ENCODE peak calls at places on chromosomes 2 and 18, in ten cellular contexts. A is Panc1; L is Caco-2; Y is astrocyte of the hippocampus; O is H9; V is HuH-7.5; P is smooth muscle cell of the brain vasculature; Q is T-helper 2 cell; W is NCI-H510A treated with DMSO at 0.1 percent for 48 hours; U is CD8-positive, alpha-beta memory T cell. Z is an unnamed sample.

GRCh38 chr2:2269989-2270562 is 61.0 kb downstream of the MYT1L start:
- DNase-seq in W (no peak), V (no peak), U (no peak), A (no peak), Y (no peak), P (no peak), O (no peak), L (no peak), Q (no peak), Z (no peak)

GRCh38 chr2:241869087-241869961 is at the start of gene RTP5:
- DNase-seq in Q (no peak), P (no peak), A (no peak), U (no peak), W (no peak), Y (no peak), L (no peak), O (no peak), V (no peak), Z (no peak)

GRCh38 chr2:86243950-86244733 is 44.9 kb downstream of the MRPL35 start:
- DNase-seq in V (no peak), P (no peak), A (no peak), L (no peak), Y (no peak), Q (no peak), W (no peak), O (no peak), U (no peak), Z (no peak)

GRCh38 chr2:25280066-25280687 is 61.5 kb downstream of the DNMT3A start:
- DNase-seq in L (no peak), U (no peak), A (no peak), V (no peak), O (no peak), Q (no peak), W (no peak), P (no peak), Y (no peak), Z (no peak)

GRCh38 chr2:189751080-189751658 is 11.4 kb downstream of the OSGEPL1 start:
- DNase-seq in Q (no peak), P (no peak), L (peak), O (peak), A (no peak), U (peak), V (peak), W (peak), Y (peak), Z (no peak)

GRCh38 chr2:68774569-68775271 is 40.1 kb downstream of the ARHGAP25 start:
- DNase-seq in Y (no peak), A (no peak), P (no peak), L (no peak), V (no peak), U (peak), W (no peak), O (no peak), Q (no peak), Z (peak)

GRCh38 chr2:43269706-43270105 is 43.3 kb upstream of the ZFP36L2 start:
- DNase-seq in O (no peak), L (no peak), A (no peak), V (no peak), U (no peak), W (no peak), P (no peak), Q (no peak), Y (peak), Z (no peak)

GRCh38 chr2:74759991-74760390 is 73.9 kb upstream of the HK2 start:
- DNase-seq in V (no peak), O (no peak), L (no peak), A (peak), Q (no peak), W (no peak), U (no peak), Y (no peak), P (no peak), Z (no peak)

GRCh38 chr2:46914578-46915230 is 902 bp downstream of the MCFD2 start:
- DNase-seq in U (no peak), L (no peak), V (no peak), Q (no peak), O (no peak), P (no peak), Y (no peak), A (no peak), W (no peak), Z (no peak)

GRCh38 chr2:240965905-240966456 is 32.4 kb upstream of the SNED1 start:
- DNase-seq in L (no peak), Q (no peak), A (no peak), V (no peak), O (no peak), Y (no peak), W (no peak), P (no peak), U (no peak), Z (no peak)

GRCh38 chr2:215825709-215826108 is 187.6 kb downstream of the MREG start:
- DNase-seq in O (no peak), U (no peak), Q (no peak), A (no peak), Y (peak), V (no peak), W (no peak), P (no peak), L (no peak), Z (no peak)

GRCh38 chr2:32652555-32653209 is 24.8 kb downstream of the TTC27 start:
- DNase-seq in O (no peak), L (no peak), V (no peak), A (no peak), U (no peak), P (no peak), W (no peak), Q (no peak), Y (peak), Z (no peak)

GRCh38 chr2:222892321-222892720 is 31.5 kb downstream of the ACSL3 start:
- DNase-seq in U (no peak), A (no peak), Q (no peak), W (no peak), L (no peak), O (no peak), P (no peak), Y (no peak), V (no peak), Z (no peak)

GRCh38 chr2:1728821-1729220 is 15.5 kb downstream of the PXDN start:
- DNase-seq in Q (no peak), A (no peak), O (peak), V (no peak), U (no peak), W (peak), Y (peak), L (peak), P (no peak), Z (no peak)

GRCh38 chr2:110991951-110992350 is 128.8 kb upstream of the BCL2L11 start:
- DNase-seq in U (no peak), O (no peak), L (no peak), Y (no peak), A (no peak), Q (no peak), P (no peak), V (no peak), W (peak), Z (no peak)

GRCh38 chr2:105262662-105263091 is 21.1 kb downstream of the GPR45 start:
- DNase-seq in Q (no peak), U (no peak), Y (peak), O (no peak), V (no peak), W (peak), P (no peak), L (no peak), A (no peak), Z (no peak)

GRCh38 chr18:30446605-30447004 is 595.9 kb downstream of the DSC3 start:
- DNase-seq in Q (no peak), Y (no peak), L (no peak), A (no peak), O (no peak), W (no peak), V (no peak), U (no peak), P (no peak), Z (no peak)

GRCh38 chr2:237673130-237673921 is 45.9 kb downstream of the LRRFIP1 start:
- DNase-seq in Q (peak), U (peak), W (peak), V (no peak), L (no peak), P (no peak), O (peak), Y (peak), A (no peak), Z (peak)

GRCh38 chr2:101717041-101717817 is 19.7 kb downstream of the MAP4K4 start:
- DNase-seq in P (no peak), O (no peak), W (no peak), Q (no peak), L (no peak), Y (no peak), A (no peak), U (peak), V (no peak), Z (no peak)

Z was measured in stimulated activated effector memory CD8-positive, alpha-beta T cell treated with anti-CD3 and anti-CD28 coated beads, Interleukin-12 subunit alpha, Interleukin-12 subunit beta, amount 100 ng/mL, for 72 hours.